ENCODE peak calls at places on chromosomes 3 and 15, in five cellular contexts. T is iPS-NIHi11, X is NCI-H460, L is K562, E is body of pancreas. V is an unnamed sample.

GRCh38 chr15:69509131-69509530 is 56.5 kb downstream of the RPLP1 start:
- DNase-seq in E (no peak), L (no peak), X (no peak), T (no peak), V (no peak)

GRCh38 chr15:33742807-33743206 is 225.5 kb upstream of the CHRM5 start:
- DNase-seq in T (no peak), E (no peak), L (no peak), X (no peak), V (no peak)

GRCh38 chr3:134232146-134232545 is 18.5 kb downstream of the RYK start:
- DNase-seq in X (no peak), E (no peak), T (no peak), L (no peak), V (no peak)

GRCh38 chr3:120244834-120245225 is 40.2 kb downstream of the GPR156 start:
- DNase-seq in X (no peak), L (no peak), E (no peak), T (no peak), V (no peak)

GRCh38 chr15:22922003-22922402 is 58.2 kb downstream of the CYFIP1 start:
- DNase-seq in E (no peak), L (no peak), T (no peak), X (no peak), V (no peak)

GRCh38 chr3:89216021-89216739 is 108.8 kb downstream of the EPHA3 start:
- DNase-seq in L (no peak), E (no peak), T (no peak), X (no peak), V (no peak)

GRCh38 chr3:141151439-141151838 is 80.2 kb upstream of the PXYLP1 start:
- DNase-seq in L (no peak), T (no peak), E (no peak), X (no peak), V (no peak)

GRCh38 chr15:91290553-91290952 is 190.5 kb downstream of the SV2B start:
- DNase-seq in E (no peak), L (no peak), X (no peak), T (no peak), V (no peak)

GRCh38 chr3:195889843-195890407 is 18.4 kb downstream of the TNK2 start:
- DNase-seq in L (peak), E (no peak), T (peak), X (no peak), V (no peak)

GRCh38 chr15:67601008-67601620 is 58.6 kb downstream of the MAP2K5 start:
- DNase-seq in X (no peak), L (no peak), T (no peak), E (no peak), V (no peak)

GRCh38 chr3:43378066-43378935 is 92.0 kb downstream of the SNRK start:
- DNase-seq in L (peak), E (peak), T (peak), X (peak), V (no peak)

GRCh38 chr3:21665444-21665843 is 85.6 kb downstream of the ZNF385D start:
- DNase-seq in X (no peak), L (no peak), E (no peak), T (peak), V (no peak)

GRCh38 chr3:112644453-112644852 is 3.5 kb upstream of the CCDC80 start:
- DNase-seq in L (peak), X (no peak), T (no peak), E (no peak), V (no peak)